ENCODE peak calls at places on chromosomes 12 and 14, in four cellular contexts. S is type B pancreatic cell; Q is thyroid gland; I is CD8-positive, alpha-beta T cell. T is an unnamed sample.

GRCh38 chr12:40262657-40263056 is 37.9 kb downstream of the LRRK2 start:
- DNase-seq in S (no peak), I (no peak), Q (no peak), T (no peak)

GRCh38 chr12:26233620-26234019 is 38.2 kb downstream of the SSPN start:
- DNase-seq in Q (no peak), I (no peak), S (no peak), T (no peak)

GRCh38 chr14:102320033-102320660 is 601 bp downstream of the ZNF839 start:
- DNase-seq in Q (peak; percentile 59), S (no peak), I (peak; percentile 29), T (peak; percentile 75)

GRCh38 chr12:32765906-32766305 is 10.2 kb upstream of the YARS2 start:
- DNase-seq in I (no peak), S (no peak), Q (no peak), T (peak; percentile 42)

GRCh38 chr12:104049278-104050257 is at the start of gene GLT8D2:
- DNase-seq in Q (peak; percentile 58), S (peak; percentile 88), I (no peak), T (peak; percentile 83)

GRCh38 chr12:101551362-101552114 is 43.2 kb upstream of the MYBPC1 start:
- DNase-seq in Q (no peak), I (no peak), S (no peak), T (no peak)

GRCh38 chr12:89351489-89352241 is 636 bp downstream of the DUSP6 start:
- DNase-seq in S (no peak), I (peak; percentile 26), Q (peak; percentile 62), T (peak; percentile 52)

GRCh38 chr14:70821916-70822705 is 12.8 kb upstream of the MAP3K9 start:
- DNase-seq in S (peak; percentile 73), I (peak; percentile 36), Q (peak; percentile 41), T (peak; percentile 53)

GRCh38 chr12:111455448-111456320 is 50.0 kb downstream of the SH2B3 start:
- DNase-seq in Q (no peak), I (no peak), S (peak; percentile 31), T (peak; percentile 91)

GRCh38 chr12:15699886-15700285 is 89.3 kb downstream of the EPS8 start:
- DNase-seq in Q (no peak), I (no peak), S (no peak), T (peak; percentile 68)

GRCh38 chr12:105013892-105014291 is 27.8 kb downstream of the NOPCHAP1 start:
- DNase-seq in S (no peak), Q (no peak), I (no peak), T (peak; percentile 68)

GRCh38 chr14:92964124-92965109 is 41.5 kb downstream of the CHGA start:
- DNase-seq in Q (no peak), I (no peak), S (no peak), T (no peak)

GRCh38 chr12:108586306-108586705 is 11.6 kb downstream of the TMEM119 start:
- DNase-seq in S (no peak), Q (no peak), I (no peak), T (no peak)

GRCh38 chr12:68796399-68796798 is 11.6 kb upstream of the MDM2 start:
- DNase-seq in I (no peak), S (no peak), Q (no peak), T (no peak)

GRCh38 chr14:73746540-73747385 is 32.6 kb upstream of the PNMA1 start:
- DNase-seq in I (no peak), Q (no peak), S (no peak), T (no peak)

GRCh38 chr12:57837779-57838562 is 8.6 kb downstream of the CTDSP2 start:
- DNase-seq in Q (peak; percentile 81), I (no peak), S (no peak), T (peak; percentile 72)

GRCh38 chr14:76467843-76468242 is 91.9 kb downstream of the ESRRB start:
- DNase-seq in Q (no peak), I (no peak), S (no peak), T (no peak)

GRCh38 chr14:76472199-76472723 is 96.3 kb downstream of the ESRRB start:
- DNase-seq in S (no peak), I (no peak), Q (no peak), T (no peak)

DNA sequence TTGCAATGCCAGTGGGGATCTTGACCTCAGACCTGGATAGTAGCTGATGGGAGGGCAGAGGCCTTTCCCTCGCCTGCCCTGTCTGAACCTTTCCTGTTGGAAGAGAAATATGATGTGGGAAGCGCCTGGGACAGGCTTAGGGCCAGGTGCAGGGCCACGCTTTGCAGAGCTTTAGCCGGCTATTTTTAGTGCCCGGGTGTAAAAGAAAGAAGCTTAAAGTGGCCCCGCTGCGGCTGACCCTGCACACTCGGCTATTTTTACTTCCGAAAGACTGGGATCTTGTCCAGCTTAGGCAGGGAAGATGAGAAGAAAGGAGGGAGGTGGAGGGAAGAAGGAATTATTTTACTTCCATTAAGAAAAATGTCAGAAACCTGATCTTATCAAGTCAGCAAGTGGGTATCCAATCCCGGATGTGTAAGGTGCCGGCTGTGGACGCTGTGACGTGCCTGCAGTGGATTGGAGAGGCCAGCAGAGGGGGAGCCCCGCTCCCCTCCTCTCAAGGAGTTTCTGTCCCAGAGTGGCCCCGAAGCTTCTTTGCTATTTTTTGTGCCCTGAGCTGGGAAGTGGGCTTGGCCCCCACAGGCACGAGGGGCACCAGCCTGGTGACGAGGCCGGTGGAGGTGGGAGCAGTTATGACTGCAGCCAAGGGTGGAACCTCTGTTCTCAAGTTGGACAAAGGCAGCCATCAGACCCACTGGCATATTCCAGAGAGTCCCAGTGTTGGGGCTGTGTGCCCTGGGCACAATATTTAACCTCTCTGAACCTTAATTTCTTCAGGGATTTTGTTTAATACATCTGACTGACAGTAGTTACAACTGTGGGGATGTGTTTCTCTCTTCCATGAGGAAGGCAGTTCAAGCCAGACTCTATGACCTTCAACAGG is 97.7 kb downstream of the ESRRB start:
- DNase-seq in S (no peak), I (no peak), Q (peak; percentile 57), T (peak; percentile 21)
- TF ChIP-seq CTCF in S (peak; percentile 60), I (no peak), Q (peak; percentile 10), T (peak; percentile 3)

GRCh38 chr14:94455928-94456327 is 3.3 kb upstream of the SERPINA11 start:
- DNase-seq in I (no peak), S (no peak), Q (no peak), T (no peak)
- TF ChIP-seq CTCF in I (no peak), S (no peak), Q (no peak), T (no peak)

GRCh38 chr12:78636253-78636855 is 228.2 kb upstream of the SYT1 start:
- DNase-seq in S (no peak), I (no peak), Q (no peak), T (peak; percentile 28)

GRCh38 chr12:78645956-78646355 is 218.6 kb upstream of the SYT1 start:
- DNase-seq in I (no peak), Q (no peak), S (no peak), T (peak; percentile 27)

DNA sequence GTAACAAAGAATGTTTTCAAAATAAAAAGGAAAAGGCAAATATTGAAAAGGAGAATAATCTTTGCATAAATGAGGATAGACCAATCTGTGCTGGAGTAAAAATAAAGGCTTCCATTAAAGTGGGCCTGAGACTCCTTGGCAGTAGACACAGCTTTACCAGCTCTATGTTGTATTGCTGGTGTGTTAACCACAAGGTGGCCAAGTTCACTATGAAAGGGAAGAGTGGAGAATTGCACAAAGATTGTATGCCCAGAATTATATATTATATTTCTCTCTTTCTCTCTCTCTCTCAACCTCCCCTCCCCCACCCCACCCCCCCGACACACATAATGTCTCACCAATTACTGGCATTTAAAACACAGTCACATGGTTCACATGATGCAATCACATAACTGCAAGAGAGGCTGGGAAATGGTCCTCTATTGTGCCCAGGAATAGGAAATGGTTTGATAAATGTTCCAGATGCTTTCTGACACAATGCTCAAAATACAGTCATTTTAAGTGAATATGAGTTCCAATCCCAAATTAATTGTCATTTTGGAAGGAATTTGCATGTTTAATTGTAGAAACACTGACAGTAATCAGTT is 222.6 kb upstream of the SYT1 start:
- DNase-seq in S (no peak), I (no peak), Q (no peak), T (peak; percentile 47)
- TF ChIP-seq CTCF in S (peak; percentile 32), I (no peak), Q (no peak), T (peak; percentile 39)

GRCh38 chr14:87334997-87335675 is 657.8 kb downstream of the GALC start:
- DNase-seq in S (no peak), I (no peak), Q (no peak), T (no peak)
- TF ChIP-seq CTCF in S (peak; percentile 19), I (no peak), Q (no peak), T (no peak)

GRCh38 chr12:71663561-71664410 is at the start of the genes THAP2 and ZFC3H1:
- DNase-seq in Q (peak; percentile 94), I (peak; percentile 83), S (peak; percentile 90), T (peak; percentile 100)
- TF ChIP-seq CTCF in Q (no peak), I (no peak), S (no peak), T (peak; percentile 55)

GRCh38 chr12:20376984-20377383 is 8.6 kb downstream of the PDE3A start:
- DNase-seq in S (no peak), I (no peak), Q (no peak), T (peak; percentile 65)
- TF ChIP-seq CTCF in S (peak; percentile 66), I (no peak), Q (peak; percentile 13), T (peak; percentile 54)

GRCh38 chr12:75771023-75771422 is 259.6 kb upstream of the KRR1 start:
- DNase-seq in S (no peak), Q (no peak), I (no peak), T (no peak)

GRCh38 chr12:75779891-75780501 is 251.6 kb downstream of the PHLDA1 start:
- DNase-seq in Q (no peak), I (no peak), S (no peak), T (no peak)

DNA sequence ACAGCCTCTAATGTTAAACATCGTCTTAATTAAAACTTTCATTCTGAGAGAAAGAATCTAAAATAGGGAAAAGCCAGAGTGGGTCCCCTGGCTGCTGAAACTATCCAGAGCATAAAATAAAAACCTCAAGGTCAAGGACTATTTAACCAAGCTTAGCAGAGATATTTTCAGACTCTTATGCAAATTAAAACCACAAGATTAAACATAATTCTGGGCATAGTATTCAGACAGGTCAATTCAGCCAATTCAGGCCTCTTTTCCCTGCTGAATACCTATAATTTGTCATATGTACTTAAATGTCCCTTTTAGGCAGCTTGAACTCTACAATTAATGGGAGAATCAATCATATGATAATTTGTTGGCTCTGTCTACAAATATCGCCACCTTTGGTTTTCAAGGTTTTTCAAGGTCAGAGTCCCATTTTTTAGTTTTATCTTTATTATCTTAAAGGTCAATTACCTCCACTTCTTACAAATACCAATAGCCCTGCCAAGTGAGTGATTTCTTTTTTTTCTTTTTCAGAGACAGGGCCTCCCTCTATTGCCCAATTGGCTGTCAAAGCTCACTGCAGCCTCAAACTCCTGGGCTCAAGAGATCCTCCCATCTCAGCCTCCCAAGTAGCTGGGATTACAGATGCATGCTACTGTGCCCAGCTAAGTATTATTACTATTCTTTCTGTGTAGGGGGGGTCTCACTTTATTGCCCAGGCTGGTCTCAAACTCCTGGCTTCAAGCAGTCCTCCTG is 257.1 kb downstream of the PHLDA1 start:
- DNase-seq in I (no peak), Q (no peak), S (no peak), T (no peak)
- TF ChIP-seq CTCF in I (no peak), Q (no peak), S (no peak), T (peak; percentile 7)

T was measured in choroid plexus epithelial cell.